ENCODE peak calls at places on chromosomes 2 and 18, in nine cellular contexts. One of them, this sample, is unnamed.

GRCh38 chr2:239546541-239546940 is 145.7 kb upstream of the HDAC4 start:
- DNase-seq in OCI-LY7: no peak
- DNase-seq in iris pigment epithelial cell: no peak
- DNase-seq in activated T-cell treated with anti-CD3 and anti-CD28 coated beads for 1 hour: no peak
- DNase-seq in stimulated activated CD4-positive, alpha-beta T cell treated with anti-CD3 and anti-CD28 coated beads, Interleukin-2, amount 100 ng/mL, for 48 hours: no peak
- DNase-seq in AG09309: no peak
- DNase-seq in KBM-7: no peak
- DNase-seq in activated CD4-positive, alpha-beta T cell treated with anti-CD3 and anti-CD28 coated beads, Interleukin-2, amount 50 U/mL, for 4 hours: no peak
- DNase-seq in fibroblast of pulmonary artery: no peak
- DNase-seq in this sample: no peak

GRCh38 chr18:74598350-74599001 is 806 bp downstream of the ZNF407 start:
- DNase-seq in AG09309: no peak
- DNase-seq in OCI-LY7: peak
- DNase-seq in activated T-cell treated with anti-CD3 and anti-CD28 coated beads for 1 hour: peak
- DNase-seq in KBM-7: peak
- DNase-seq in fibroblast of pulmonary artery: peak
- DNase-seq in stimulated activated CD4-positive, alpha-beta T cell treated with anti-CD3 and anti-CD28 coated beads, Interleukin-2, amount 100 ng/mL, for 48 hours: peak
- DNase-seq in iris pigment epithelial cell: peak
- DNase-seq in activated CD4-positive, alpha-beta T cell treated with anti-CD3 and anti-CD28 coated beads, Interleukin-2, amount 50 U/mL, for 4 hours: peak
- DNase-seq in this sample: peak

GRCh38 chr2:231455222-231455621 is 9.1 kb downstream of the NCL start:
- DNase-seq in iris pigment epithelial cell: no peak
- DNase-seq in activated CD4-positive, alpha-beta T cell treated with anti-CD3 and anti-CD28 coated beads, Interleukin-2, amount 50 U/mL, for 4 hours: no peak
- DNase-seq in AG09309: no peak
- DNase-seq in KBM-7: no peak
- DNase-seq in OCI-LY7: no peak
- DNase-seq in fibroblast of pulmonary artery: no peak
- DNase-seq in stimulated activated CD4-positive, alpha-beta T cell treated with anti-CD3 and anti-CD28 coated beads, Interleukin-2, amount 100 ng/mL, for 48 hours: no peak
- DNase-seq in activated T-cell treated with anti-CD3 and anti-CD28 coated beads for 1 hour: no peak
- DNase-seq in this sample: no peak

GRCh38 chr2:111106720-111107119 is 14.0 kb upstream of the BCL2L11 start:
- DNase-seq in fibroblast of pulmonary artery: no peak
- DNase-seq in activated CD4-positive, alpha-beta T cell treated with anti-CD3 and anti-CD28 coated beads, Interleukin-2, amount 50 U/mL, for 4 hours: no peak
- DNase-seq in iris pigment epithelial cell: no peak
- DNase-seq in stimulated activated CD4-positive, alpha-beta T cell treated with anti-CD3 and anti-CD28 coated beads, Interleukin-2, amount 100 ng/mL, for 48 hours: no peak
- DNase-seq in AG09309: no peak
- DNase-seq in OCI-LY7: no peak
- DNase-seq in KBM-7: no peak
- DNase-seq in activated T-cell treated with anti-CD3 and anti-CD28 coated beads for 1 hour: no peak
- DNase-seq in this sample: no peak

GRCh38 chr18:363327-364115 is 95.7 kb upstream of the THOC1 start:
- DNase-seq in fibroblast of pulmonary artery: peak
- DNase-seq in KBM-7: peak
- DNase-seq in OCI-LY7: no peak
- DNase-seq in AG09309: peak
- DNase-seq in activated T-cell treated with anti-CD3 and anti-CD28 coated beads for 1 hour: no peak
- DNase-seq in activated CD4-positive, alpha-beta T cell treated with anti-CD3 and anti-CD28 coated beads, Interleukin-2, amount 50 U/mL, for 4 hours: no peak
- DNase-seq in stimulated activated CD4-positive, alpha-beta T cell treated with anti-CD3 and anti-CD28 coated beads, Interleukin-2, amount 100 ng/mL, for 48 hours: no peak
- DNase-seq in iris pigment epithelial cell: peak
- DNase-seq in this sample: no peak

GRCh38 chr2:135052997-135053474 is 944 bp downstream of the RAB3GAP1 start:
- DNase-seq in activated CD4-positive, alpha-beta T cell treated with anti-CD3 and anti-CD28 coated beads, Interleukin-2, amount 50 U/mL, for 4 hours: peak
- DNase-seq in AG09309: no peak
- DNase-seq in iris pigment epithelial cell: peak
- DNase-seq in stimulated activated CD4-positive, alpha-beta T cell treated with anti-CD3 and anti-CD28 coated beads, Interleukin-2, amount 100 ng/mL, for 48 hours: no peak
- DNase-seq in activated T-cell treated with anti-CD3 and anti-CD28 coated beads for 1 hour: no peak
- DNase-seq in OCI-LY7: peak
- DNase-seq in fibroblast of pulmonary artery: peak
- DNase-seq in KBM-7: no peak
- DNase-seq in this sample: no peak

GRCh38 chr2:120283649-120284048 is 31.0 kb downstream of the RALB start:
- DNase-seq in activated T-cell treated with anti-CD3 and anti-CD28 coated beads for 1 hour: no peak
- DNase-seq in OCI-LY7: no peak
- DNase-seq in AG09309: no peak
- DNase-seq in activated CD4-positive, alpha-beta T cell treated with anti-CD3 and anti-CD28 coated beads, Interleukin-2, amount 50 U/mL, for 4 hours: no peak
- DNase-seq in iris pigment epithelial cell: peak
- DNase-seq in fibroblast of pulmonary artery: peak
- DNase-seq in KBM-7: no peak
- DNase-seq in stimulated activated CD4-positive, alpha-beta T cell treated with anti-CD3 and anti-CD28 coated beads, Interleukin-2, amount 100 ng/mL, for 48 hours: no peak
- DNase-seq in this sample: no peak

GRCh38 chr2:144131042-144131441 is 388.9 kb downstream of the ZEB2 start:
- DNase-seq in KBM-7: no peak
- DNase-seq in fibroblast of pulmonary artery: no peak
- DNase-seq in AG09309: no peak
- DNase-seq in activated T-cell treated with anti-CD3 and anti-CD28 coated beads for 1 hour: no peak
- DNase-seq in stimulated activated CD4-positive, alpha-beta T cell treated with anti-CD3 and anti-CD28 coated beads, Interleukin-2, amount 100 ng/mL, for 48 hours: no peak
- DNase-seq in OCI-LY7: no peak
- DNase-seq in activated CD4-positive, alpha-beta T cell treated with anti-CD3 and anti-CD28 coated beads, Interleukin-2, amount 50 U/mL, for 4 hours: no peak
- DNase-seq in iris pigment epithelial cell: peak
- DNase-seq in this sample: no peak

GRCh38 chr2:27672723-27673486 is 9.2 kb downstream of the SLC4A1AP start:
- DNase-seq in activated T-cell treated with anti-CD3 and anti-CD28 coated beads for 1 hour: no peak
- DNase-seq in OCI-LY7: no peak
- DNase-seq in stimulated activated CD4-positive, alpha-beta T cell treated with anti-CD3 and anti-CD28 coated beads, Interleukin-2, amount 100 ng/mL, for 48 hours: no peak
- DNase-seq in AG09309: no peak
- DNase-seq in activated CD4-positive, alpha-beta T cell treated with anti-CD3 and anti-CD28 coated beads, Interleukin-2, amount 50 U/mL, for 4 hours: no peak
- DNase-seq in fibroblast of pulmonary artery: no peak
- DNase-seq in iris pigment epithelial cell: no peak
- DNase-seq in KBM-7: no peak
- DNase-seq in this sample: no peak

This sample was measured in neural crest cell.